ENCODE peak calls at places on chromosomes 16 and 17, in four cellular contexts. W is IMR-90, H is H1, V is H9. A is an unnamed sample.
A peak's percentile ranks its signal among the peaks of the same experiment; 100 is the strongest.

GRCh38 chr17:78820122-78820792 is 20.4 kb downstream of the USP36 start:
- DNase-seq in W (no peak), H (no peak), V (no peak), A (no peak)

GRCh38 chr16:84633622-84634021 is 14.7 kb upstream of the KLHL36 start:
- DNase-seq in W (no peak), H (no peak), V (no peak), A (no peak)

GRCh38 chr16:58474296-58474695 is 25.6 kb upstream of the NDRG4 start:
- DNase-seq in W (no peak), H (no peak), V (no peak), A (peak; percentile 80)

GRCh38 chr17:28258347-28258887 is 60.6 kb upstream of the TMEM97 start:
- DNase-seq in W (no peak), H (no peak), V (no peak), A (no peak)

GRCh38 chr17:17412331-17412730 is 64.5 kb upstream of the MED9 start:
- DNase-seq in W (peak; percentile 82), H (no peak), V (no peak), A (no peak)

GRCh38 chr17:52244689-52245088 is 86.2 kb upstream of the CA10 start:
- DNase-seq in W (no peak), H (no peak), V (no peak), A (no peak)

GRCh38 chr16:88746511-88746910 is 38.5 kb downstream of the PIEZO1 start:
- DNase-seq in W (no peak), H (no peak), V (no peak), A (no peak)

GRCh38 chr17:77193653-77194052 is 52.9 kb downstream of the SEC14L1 start:
- DNase-seq in W (no peak), H (no peak), V (no peak), A (no peak)

GRCh38 chr17:64240261-64240740 is 22.8 kb downstream of the TEX2 start:
- DNase-seq in W (peak; percentile 21), H (no peak), V (no peak), A (peak; percentile 81)

GRCh38 chr17:43406676-43407645 is 8.2 kb downstream of the ARL4D start:
- DNase-seq in W (peak; percentile 84), H (no peak), V (peak; percentile 60), A (peak; percentile 85)

GRCh38 chr17:31702040-31702439 is 157.0 kb downstream of the COPRS start:
- DNase-seq in W (no peak), H (no peak), V (no peak), A (no peak)

GRCh38 chr16:58062821-58063220 is 37.3 kb downstream of the MMP15 start:
- DNase-seq in W (no peak), H (no peak), V (no peak), A (no peak)

GRCh38 chr16:66569131-66569530 is 2.9 kb downstream of the CMTM1 start:
- DNase-seq in W (peak; percentile 87), H (no peak), V (no peak), A (no peak)
- H3K56ac ChIP-seq in W (no peak overlapping the region), H (no peak overlapping the region), V (no peak overlapping the region), A (no peak overlapping the region)

DNA sequence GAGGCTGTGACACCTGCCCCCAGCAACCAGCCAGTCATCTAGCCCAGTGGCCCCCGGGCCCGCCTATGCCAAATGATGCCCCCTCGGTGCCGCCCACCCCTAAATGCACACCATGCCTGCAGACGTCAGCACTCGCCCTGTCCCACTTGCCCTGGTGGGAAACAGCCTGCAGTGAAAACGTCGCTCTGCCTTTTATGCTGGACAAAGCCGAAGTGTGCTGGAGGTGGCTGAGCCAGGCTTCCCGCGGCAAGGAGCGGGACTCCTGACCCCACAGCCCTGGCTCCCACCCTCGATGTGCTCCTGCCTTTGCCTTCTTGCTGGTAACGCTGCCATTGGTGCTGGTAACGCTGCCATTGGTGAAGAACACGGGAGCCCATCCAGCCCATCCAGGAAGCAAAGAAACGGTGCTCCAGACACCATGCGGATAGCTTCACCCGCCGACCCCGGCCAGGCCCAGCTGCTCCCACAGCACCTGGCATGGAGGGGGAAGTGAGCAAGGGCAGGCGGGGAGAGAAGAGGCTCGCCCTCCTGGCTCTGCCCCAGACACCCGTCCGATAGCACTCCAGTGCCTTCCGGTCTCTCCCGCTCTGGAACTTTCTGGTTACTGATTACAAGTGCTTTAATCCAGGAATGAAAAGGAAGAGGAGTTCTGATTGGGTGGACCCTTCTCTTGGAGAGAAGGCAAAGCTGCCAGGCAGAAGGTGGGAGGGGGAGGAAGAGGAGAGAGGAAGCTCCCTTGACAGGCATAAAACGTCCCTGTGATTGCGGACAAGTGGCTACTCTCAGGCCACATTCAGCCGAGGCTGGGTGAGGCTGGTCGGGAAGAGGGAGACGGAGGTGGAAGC is 4.0 kb upstream of the BAIAP2 start:
- DNase-seq in W (no peak), H (no peak), V (no peak), A (no peak)
- H4K8ac ChIP-seq in W (no peak overlapping the region), H (no peak overlapping the region), V (no peak overlapping the region), A (no peak overlapping the region)

GRCh38 chr17:60524463-60525346 is 1.3 kb downstream of the APPBP2 start:
- DNase-seq in W (peak; percentile 37), H (no peak), V (no peak), A (no peak)
- H3K56ac ChIP-seq in W (peak overlapping the region; percentile 97), H (no peak overlapping the region), V (no peak overlapping the region), A (peak overlapping the region; percentile 96)

DNA sequence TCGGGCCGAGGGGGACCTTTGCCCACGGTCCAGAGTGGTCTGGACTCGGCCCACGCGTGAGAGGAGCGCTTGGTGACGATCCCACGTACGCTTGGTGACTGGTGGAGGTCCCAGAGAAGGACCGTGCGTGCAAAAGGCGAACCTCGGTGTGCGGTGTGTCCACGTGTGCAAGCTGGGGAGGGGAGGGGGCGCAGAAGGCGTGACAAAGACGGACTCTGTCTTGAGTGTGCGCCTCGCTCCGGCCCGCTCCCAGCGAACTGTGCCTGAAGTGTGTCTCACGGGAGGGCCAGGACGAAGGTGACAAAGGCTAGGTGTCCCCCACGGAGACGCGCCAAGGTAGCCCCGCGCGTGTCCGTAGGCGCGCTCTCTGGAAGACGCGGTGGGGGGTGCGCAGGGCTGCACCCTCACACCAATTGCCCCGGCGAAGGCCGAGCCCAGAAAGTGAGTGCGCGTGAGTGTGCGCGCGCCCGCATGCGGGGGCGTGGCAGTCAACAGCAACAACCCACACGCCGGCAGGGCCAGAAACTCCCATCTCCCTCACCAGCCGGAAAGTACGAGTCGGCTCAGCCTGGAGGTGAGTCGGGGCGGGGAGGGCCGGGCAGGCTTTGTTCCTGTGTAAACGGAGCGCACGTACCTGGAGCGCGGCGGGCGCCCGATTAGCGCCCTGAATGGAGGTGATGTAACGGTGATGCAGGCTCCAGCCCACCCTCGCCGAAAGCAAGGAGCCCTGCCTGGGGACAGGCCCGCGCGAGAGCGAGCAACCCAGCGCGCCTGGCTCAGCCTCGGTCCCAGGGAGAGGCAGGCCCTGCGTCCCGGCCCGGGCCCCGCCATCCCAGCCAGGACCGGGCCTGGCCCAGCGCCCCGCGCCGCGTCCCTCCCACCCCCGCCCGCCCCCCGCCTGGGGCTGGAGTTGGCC is at the start of gene GPRC5C:
- DNase-seq in W (no peak), H (peak; percentile 63), V (peak; percentile 91), A (peak; percentile 90)
- H4K8ac ChIP-seq in W (no peak within 1 kb of the TSS), H (peak within 1 kb of the TSS; percentile 93), V (no peak within 1 kb of the TSS), A (no peak within 1 kb of the TSS)